ENCODE peak calls at places on chromosome 12, in four cellular contexts. One of them, this sample, is unnamed. For H3K36me3, the result is how much of the 10 kb centered on the place peaks cover.

GRCh38 chr12:95673576-95673975 is 117.0 kb downstream of the NTN4 start:
- DNase-seq in lower lobe of right lung: no peak
- DNase-seq in GM23248: no peak
- DNase-seq in transverse colon: no peak
- DNase-seq in this sample: no peak

GRCh38 chr12:27817761-27818160 is 37.7 kb upstream of the MANSC4 start:
- DNase-seq in GM23248: no peak
- DNase-seq in transverse colon: no peak
- DNase-seq in lower lobe of right lung: no peak
- DNase-seq in this sample: no peak

GRCh38 chr12:107847430-107847829 is 72.9 kb downstream of the ASCL4 start:
- DNase-seq in transverse colon: no peak
- DNase-seq in GM23248: peak
- DNase-seq in lower lobe of right lung: no peak
- DNase-seq in this sample: no peak

GRCh38 chr12:124737040-124737419 is 126.6 kb downstream of the SCARB1 start:
- DNase-seq in GM23248: no peak
- DNase-seq in transverse colon: no peak
- DNase-seq in lower lobe of right lung: no peak
- DNase-seq in this sample: no peak

GRCh38 chr12:75130811-75131210 is 78.8 kb downstream of the KCNC2 start:
- DNase-seq in transverse colon: no peak
- DNase-seq in lower lobe of right lung: no peak
- DNase-seq in GM23248: no peak
- DNase-seq in this sample: no peak

GRCh38 chr12:132151145-132151765 is 7.0 kb downstream of the NOC4L start:
- DNase-seq in lower lobe of right lung: peak
- DNase-seq in GM23248: no peak
- DNase-seq in transverse colon: peak
- DNase-seq in this sample: no peak

GRCh38 chr12:17302001-17302400 is 696.0 kb upstream of the LMO3 start:
- DNase-seq in transverse colon: no peak
- DNase-seq in lower lobe of right lung: no peak
- DNase-seq in GM23248: no peak
- DNase-seq in this sample: no peak

GRCh38 chr12:18151036-18151435 is 61.0 kb upstream of the RERGL start:
- DNase-seq in lower lobe of right lung: no peak
- DNase-seq in GM23248: no peak
- DNase-seq in transverse colon: no peak
- DNase-seq in this sample: no peak

GRCh38 chr12:112359290-112359689 is 22.9 kb downstream of the HECTD4 start:
- DNase-seq in GM23248: no peak
- DNase-seq in lower lobe of right lung: no peak
- DNase-seq in transverse colon: no peak
- DNase-seq in this sample: no peak

GRCh38 chr12:52295663-52296062 is 4.3 kb upstream of the KRT81 start:
- DNase-seq in GM23248: peak
- DNase-seq in lower lobe of right lung: no peak
- DNase-seq in transverse colon: no peak
- DNase-seq in this sample: no peak

GRCh38 chr12:120376890-120377572 is 8.1 kb upstream of the MSI1 start:
- DNase-seq in GM23248: no peak
- DNase-seq in lower lobe of right lung: no peak
- DNase-seq in transverse colon: no peak
- DNase-seq in this sample: no peak

GRCh38 chr12:65800928-65801327 is 23.4 kb upstream of the HMGA2 start:
- DNase-seq in GM23248: peak
- DNase-seq in lower lobe of right lung: no peak
- DNase-seq in transverse colon: no peak
- DNase-seq in this sample: no peak

GRCh38 chr12:49037111-49037946 is 18.8 kb upstream of the PRKAG1 start:
- DNase-seq in transverse colon: peak
- DNase-seq in GM23248: no peak
- DNase-seq in lower lobe of right lung: no peak
- DNase-seq in this sample: no peak

GRCh38 chr12:49033611-49034286 is 15.2 kb upstream of the PRKAG1 start:
- DNase-seq in GM23248: no peak
- DNase-seq in lower lobe of right lung: no peak
- DNase-seq in transverse colon: no peak
- DNase-seq in this sample: no peak

GRCh38 chr12:49037947-49038237 is 19.3 kb upstream of the PRKAG1 start:
- DNase-seq in transverse colon: no peak
- DNase-seq in GM23248: no peak
- DNase-seq in lower lobe of right lung: peak
- DNase-seq in this sample: no peak

GRCh38 chr12:49034287-49034622 is 15.7 kb upstream of the PRKAG1 start:
- DNase-seq in GM23248: no peak
- DNase-seq in transverse colon: no peak
- DNase-seq in lower lobe of right lung: no peak
- DNase-seq in this sample: no peak

DNA sequence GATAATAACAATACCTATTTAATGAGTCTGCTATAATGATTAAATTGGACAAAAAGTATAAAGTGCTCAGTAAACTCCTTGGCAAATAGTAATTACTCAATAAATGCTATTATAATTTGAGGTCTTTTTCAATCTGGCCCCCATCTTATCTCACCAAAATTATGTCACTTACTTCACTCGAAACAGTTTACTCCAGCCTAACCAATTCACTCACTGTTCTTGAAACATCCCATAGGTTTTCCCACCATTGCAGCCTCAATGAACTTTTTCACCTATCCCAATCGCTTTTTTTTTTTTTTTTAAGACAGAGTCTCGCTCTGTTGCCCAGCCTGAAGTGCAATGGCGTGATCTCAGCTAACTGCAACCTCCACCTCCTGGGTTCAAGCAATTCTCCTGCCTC is 17.5 kb upstream of the PRKAG1 start:
- DNase-seq in lower lobe of right lung: no peak
- DNase-seq in GM23248: no peak
- DNase-seq in transverse colon: no peak
- DNase-seq in this sample: no peak
- H3K36me3 ChIP-seq in lower lobe of right lung: half or more
- H3K36me3 ChIP-seq in GM23248: under half
- H3K36me3 ChIP-seq in transverse colon: half or more
- H3K36me3 ChIP-seq in this sample: under half

DNA sequence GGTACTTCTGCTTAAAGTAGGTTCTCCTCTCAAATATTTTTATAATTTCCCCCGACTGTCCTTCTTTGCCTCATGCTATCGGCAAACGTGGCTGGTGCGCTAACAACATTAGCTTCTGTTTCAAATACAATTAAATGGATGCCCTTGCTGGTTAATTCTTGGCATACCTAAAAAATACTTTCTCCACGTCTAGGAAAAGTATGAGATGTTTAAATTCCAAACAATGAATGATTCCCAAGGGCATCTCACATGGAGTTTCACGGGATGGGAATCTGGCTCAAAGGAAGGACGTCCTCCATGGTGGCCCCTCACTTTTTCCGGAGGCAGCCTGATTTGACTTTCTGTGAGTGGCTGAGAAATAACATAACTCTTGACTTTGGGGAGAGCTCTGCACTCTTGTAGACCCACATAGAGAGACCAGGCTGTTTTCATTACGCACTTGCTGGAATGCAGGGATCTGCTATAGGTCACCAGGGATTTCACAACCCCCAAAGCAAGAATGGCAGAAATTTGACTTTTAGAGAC is 162.7 kb downstream of the C12orf75 start:
- DNase-seq in lower lobe of right lung: no peak
- DNase-seq in GM23248: no peak
- DNase-seq in transverse colon: no peak
- DNase-seq in this sample: no peak
- H3K27ac ChIP-seq in lower lobe of right lung: no peak
- H3K27ac ChIP-seq in GM23248: no peak
- H3K27ac ChIP-seq in transverse colon: no peak
- H3K27ac ChIP-seq in this sample: no peak

GRCh38 chr12:76810690-76811434 is 46.9 kb downstream of the ZDHHC17 start:
- DNase-seq in lower lobe of right lung: no peak
- DNase-seq in transverse colon: no peak
- DNase-seq in GM23248: no peak
- DNase-seq in this sample: no peak
- H3K36me3 ChIP-seq in lower lobe of right lung: half or more
- H3K36me3 ChIP-seq in transverse colon: under half
- H3K36me3 ChIP-seq in GM23248: under half
- H3K36me3 ChIP-seq in this sample: under half

GRCh38 chr12:12254549-12254948 is 12.3 kb downstream of the LRP6 start:
- DNase-seq in lower lobe of right lung: no peak
- DNase-seq in GM23248: no peak
- DNase-seq in transverse colon: no peak
- DNase-seq in this sample: no peak
- H3K27ac ChIP-seq in lower lobe of right lung: no peak
- H3K27ac ChIP-seq in GM23248: peak
- H3K27ac ChIP-seq in transverse colon: no peak
- H3K27ac ChIP-seq in this sample: no peak

GRCh38 chr12:6459004-6459337 is 7.1 kb downstream of the TAPBPL start:
- DNase-seq in transverse colon: no peak
- DNase-seq in lower lobe of right lung: no peak
- DNase-seq in GM23248: no peak
- DNase-seq in this sample: no peak

GRCh38 chr12:6462234-6462995 is 8.1 kb downstream of the VAMP1 start:
- DNase-seq in GM23248: no peak
- DNase-seq in lower lobe of right lung: no peak
- DNase-seq in transverse colon: no peak
- DNase-seq in this sample: no peak

GRCh38 chr12:6463211-6463610 is 7.3 kb downstream of the VAMP1 start:
- DNase-seq in lower lobe of right lung: no peak
- DNase-seq in transverse colon: no peak
- DNase-seq in GM23248: no peak
- DNase-seq in this sample: no peak

GRCh38 chr12:6461401-6462233 is 8.9 kb downstream of the VAMP1 start:
- DNase-seq in transverse colon: peak
- DNase-seq in lower lobe of right lung: peak
- DNase-seq in GM23248: no peak
- DNase-seq in this sample: peak

DNA sequence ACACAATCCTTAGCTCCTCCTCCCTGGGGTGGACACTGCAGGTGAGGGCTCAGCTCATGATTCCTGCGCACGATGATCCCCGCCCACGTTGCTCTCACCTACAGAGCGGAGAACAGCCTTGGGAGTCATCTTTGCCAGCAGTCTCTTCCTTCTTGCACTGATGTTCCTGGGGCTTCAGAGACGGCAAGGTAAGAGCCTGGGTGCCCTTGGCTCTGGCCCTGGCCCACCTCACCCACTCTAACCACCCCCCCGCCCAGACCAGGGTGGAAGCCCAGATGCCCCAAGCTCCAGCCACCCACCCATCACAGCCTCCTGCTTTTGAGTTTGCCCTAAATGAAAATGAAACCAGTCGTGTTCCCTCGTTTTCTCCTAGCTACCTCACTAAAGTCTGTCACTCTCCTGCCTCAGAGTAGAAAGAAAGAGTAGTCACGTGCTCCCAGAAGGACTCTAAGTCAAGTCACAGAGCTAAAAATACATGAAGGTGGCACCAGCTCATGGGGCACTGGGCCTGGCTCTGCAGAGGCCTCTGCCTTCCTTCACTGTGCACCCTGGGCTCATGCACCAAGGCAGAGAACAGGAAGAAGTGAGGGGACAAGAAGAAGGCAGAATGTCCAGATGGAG is 9.0 kb downstream of the TAPBPL start:
- DNase-seq in lower lobe of right lung: no peak
- DNase-seq in transverse colon: no peak
- DNase-seq in GM23248: no peak
- DNase-seq in this sample: peak
- H3K36me3 ChIP-seq in lower lobe of right lung: half or more
- H3K36me3 ChIP-seq in transverse colon: half or more
- H3K36me3 ChIP-seq in GM23248: under half
- H3K36me3 ChIP-seq in this sample: under half

DNA sequence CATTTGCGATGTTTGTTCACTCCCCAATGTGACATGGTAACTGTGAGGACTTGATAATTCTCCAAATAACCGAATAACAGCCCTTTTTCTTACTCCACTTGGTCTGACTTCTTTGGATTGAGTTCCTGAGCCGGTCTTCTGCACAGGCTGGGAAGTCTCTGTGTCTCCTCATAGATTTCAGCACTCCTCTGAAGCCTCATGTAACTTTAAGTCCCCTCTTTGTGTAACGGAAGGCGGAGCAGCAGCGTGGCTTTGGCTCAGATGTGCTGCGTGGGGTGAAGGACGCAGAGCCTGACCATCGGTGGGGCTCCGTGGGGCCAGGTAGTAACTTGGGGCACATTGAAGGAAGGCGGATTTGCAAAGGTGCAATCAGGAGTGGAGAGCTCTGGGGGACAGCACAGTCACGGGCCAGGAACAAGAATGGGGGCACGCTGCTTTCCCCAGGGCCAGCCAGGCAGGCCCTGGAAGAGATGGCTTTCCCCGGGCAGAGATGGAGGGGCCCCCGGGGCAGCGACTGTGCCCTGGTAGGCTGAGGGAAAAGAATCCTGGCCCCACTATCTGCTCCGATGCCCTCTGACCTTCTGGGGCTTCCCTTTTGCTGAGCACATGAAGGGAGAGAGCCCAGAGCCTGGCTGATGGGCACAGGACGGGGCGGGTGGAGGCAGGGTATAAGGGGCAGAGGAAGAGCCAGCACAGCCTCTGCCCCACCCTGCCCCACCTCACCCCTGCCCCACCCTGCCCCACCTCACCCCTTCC is 56.8 kb downstream of the ADGRD1 start:
- DNase-seq in GM23248: no peak
- DNase-seq in transverse colon: no peak
- DNase-seq in lower lobe of right lung: peak
- DNase-seq in this sample: no peak
- H3K27ac ChIP-seq in GM23248: no peak
- H3K27ac ChIP-seq in transverse colon: no peak
- H3K27ac ChIP-seq in lower lobe of right lung: no peak
- H3K27ac ChIP-seq in this sample: no peak

This sample was measured in MM.1S.